ENCODE peak calls at places on chromosomes 16 and 17, in four cellular contexts. F is K562, L is GM12878, D is HepG2. B is an unnamed sample.

GRCh38 chr16:4683255-4684029 is 9.9 kb upstream of the NUDT16L1 start:
- DNase-seq in L (no peak), F (no peak), D (no peak), B (no peak)

GRCh38 chr17:17500999-17501605 is 4.9 kb upstream of the RASD1 start:
- DNase-seq in F (no peak), D (no peak), L (no peak), B (peak; percentile 67)

GRCh38 chr16:12833939-12834338 is 30.3 kb upstream of the CPPED1 start:
- DNase-seq in L (no peak), F (peak; percentile 14), D (peak; percentile 56), B (peak; percentile 23)

GRCh38 chr17:40355804-40356758 is 8.5 kb downstream of the GJD3 start:
- DNase-seq in F (no peak), L (no peak), D (no peak), B (no peak)

GRCh38 chr16:79798416-79799053 is 198.0 kb upstream of the MAF start:
- DNase-seq in L (no peak), D (no peak), F (no peak), B (no peak)

GRCh38 chr16:15726715-15727114 is 76.7 kb downstream of the NDE1 start:
- DNase-seq in D (no peak), F (no peak), L (no peak), B (no peak)

GRCh38 chr16:85348921-85349334 is 236.7 kb upstream of the CIBAR2 start:
- DNase-seq in D (no peak), F (no peak), L (no peak), B (no peak)

GRCh38 chr17:68906638-68907037 is 48.6 kb downstream of the ABCA8 start:
- DNase-seq in L (no peak), D (peak; percentile 39), F (no peak), B (no peak)

GRCh38 chr16:88672776-88673175 is 9.9 kb upstream of the MVD start:
- DNase-seq in F (no peak), D (no peak), L (no peak), B (peak; percentile 80)

GRCh38 chr17:57502696-57503307 is 242.3 kb downstream of the CCDC182 start:
- DNase-seq in F (no peak), D (no peak), L (no peak), B (no peak)

GRCh38 chr16:901715-902601 is 68.8 kb downstream of the LMF1 start:
- DNase-seq in L (no peak), F (no peak), D (no peak), B (no peak)

GRCh38 chr17:67053438-67054000 is 9.2 kb downstream of the CACNG1 start:
- DNase-seq in D (no peak), F (no peak), L (no peak), B (no peak)

GRCh38 chr17:49861150-49861884 is 13.4 kb upstream of the TAC4 start:
- DNase-seq in D (peak; percentile 64), L (no peak), F (peak; percentile 92), B (no peak)

GRCh38 chr17:41974658-41975057 is 8.1 kb downstream of the CNP start:
- DNase-seq in D (no peak), L (no peak), F (no peak), B (no peak)

GRCh38 chr17:48630925-48631692 is 5.0 kb upstream of the HOXB9 start:
- DNase-seq in L (no peak), D (no peak), F (peak; percentile 79), B (no peak)

GRCh38 chr17:57853695-57854094 is 3.9 kb upstream of the MRPS23 start:
- DNase-seq in D (no peak), F (no peak), L (no peak), B (no peak)

GRCh38 chr16:12147681-12148479 is 171.3 kb downstream of the SNX29 start:
- DNase-seq in F (no peak), D (no peak), L (no peak), B (peak; percentile 39)

DNA sequence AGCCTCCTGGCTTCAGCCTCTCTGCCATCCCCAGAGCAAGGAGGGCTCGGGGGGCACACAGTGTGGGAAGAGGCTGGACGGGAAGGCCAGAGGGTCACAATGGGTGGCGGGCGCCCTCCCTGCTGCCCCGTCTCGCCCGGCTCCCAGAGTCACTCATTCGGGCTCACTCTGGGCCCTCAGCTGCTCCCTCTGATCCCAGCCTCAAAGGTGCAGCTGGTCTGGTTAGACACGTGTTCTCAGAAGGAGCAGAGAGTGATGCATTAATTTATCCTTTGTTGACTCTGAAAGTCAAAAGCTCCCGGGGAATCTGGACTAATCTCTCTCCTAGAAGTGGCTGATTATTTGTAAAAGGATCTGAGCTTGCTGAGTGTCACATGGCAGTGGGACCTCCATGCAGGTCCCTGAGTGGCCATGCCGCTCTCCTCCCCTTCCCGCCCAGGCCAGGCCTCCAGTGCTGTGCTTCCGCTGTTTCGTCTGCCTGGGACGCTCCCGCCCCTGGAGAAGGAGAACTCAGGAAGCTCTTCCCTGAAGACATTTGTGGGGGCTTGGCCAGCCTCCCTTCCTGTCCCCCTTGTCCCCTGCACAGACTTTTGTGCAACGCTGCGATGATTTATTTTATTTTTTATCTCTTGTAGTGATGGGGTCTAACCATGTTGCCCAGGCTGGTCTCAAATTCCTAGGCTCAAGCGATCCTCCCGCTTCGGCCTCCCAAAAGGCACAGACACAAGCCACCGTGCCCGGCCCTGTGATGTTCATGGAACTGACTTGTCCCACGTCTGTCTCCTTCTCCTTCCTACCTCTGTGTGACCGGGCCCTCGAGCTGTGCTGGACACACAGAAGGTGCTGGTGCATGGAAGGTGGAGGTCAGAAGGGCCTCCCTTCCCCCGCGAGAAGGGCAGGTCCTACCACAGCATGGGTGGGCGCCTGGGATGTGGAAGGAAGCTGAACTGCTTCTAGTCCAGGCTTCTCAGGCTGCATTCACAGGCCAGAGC is 87.8 kb downstream of the SEC14L1 start:
- DNase-seq in L (no peak), F (no peak), D (no peak), B (no peak)
- TF ChIP-seq CBFB in L (no peak), F (no peak), D (no peak), B (no peak)

GRCh38 chr17:82737981-82738877 is 2.8 kb downstream of the FN3K start:
- DNase-seq in D (peak; percentile 98), F (peak; percentile 52), L (no peak), B (no peak)
- TF ChIP-seq CBFB in D (peak; percentile 94), F (no peak), L (no peak), B (no peak)

GRCh38 chr16:67664258-67664657 is 2.3 kb downstream of the ENKD1 start:
- DNase-seq in L (no peak), D (no peak), F (no peak), B (no peak)

GRCh38 chr16:67666032-67666537 is 465 bp downstream of the ENKD1 start:
- DNase-seq in F (peak; percentile 80), D (peak; percentile 54), L (no peak), B (peak; percentile 67)

GRCh38 chr16:67664871-67665270 is 1.7 kb downstream of the ENKD1 start:
- DNase-seq in D (no peak), F (no peak), L (no peak), B (no peak)

GRCh38 chr16:67666538-67667433 is at the start of the genes C16orf86 and ENKD1:
- DNase-seq in D (peak; percentile 83), F (peak; percentile 91), L (no peak), B (peak; percentile 87)

GRCh38 chr16:67665598-67665997 is 952 bp downstream of the ENKD1 start:
- DNase-seq in D (no peak), L (no peak), F (no peak), B (no peak)
- TF ChIP-seq CBFB in D (no peak), L (no peak), F (no peak), B (no peak)

GRCh38 chr17:74202879-74203432 is 522 bp upstream of the RPL38 start:
- DNase-seq in D (no peak), F (no peak), L (no peak), B (no peak)
- TF ChIP-seq CBFB in D (no peak), F (no peak), L (no peak), B (no peak)

GRCh38 chr17:4105232-4105631 is 37.6 kb downstream of the ZZEF1 start:
- DNase-seq in F (no peak), D (no peak), L (no peak), B (no peak)
- TF ChIP-seq CBFB in F (no peak), D (no peak), L (no peak), B (no peak)